ENCODE peak calls at places on chromosomes 12 and 14, in four cellular contexts. N is NCI-H345, E is NCI-H510A, M is dermis blood vessel endothelial cell. H is an unnamed sample.

GRCh38 chr14:81401420-81402122 is 1.4 kb upstream of the STON2 start:
- DNase-seq in N (no peak), E (no peak), M (no peak), H (no peak)

GRCh38 chr14:74867673-74868072 is 8.3 kb downstream of the PROX2 start:
- DNase-seq in N (no peak), E (no peak), M (peak; percentile 62), H (no peak)

GRCh38 chr12:52023182-52023975 is 16.6 kb downstream of the TAMALIN start:
- DNase-seq in N (peak; percentile 84), E (peak; percentile 36), M (peak; percentile 89), H (peak; percentile 70)

GRCh38 chr12:14629832-14630688 is 62.4 kb upstream of the PLBD1 start:
- DNase-seq in N (peak; percentile 81), E (peak; percentile 8), M (peak; percentile 83), H (peak; percentile 77)

GRCh38 chr12:108907861-108908302 is 28.0 kb downstream of the DAO start:
- DNase-seq in N (no peak), E (no peak), M (no peak), H (no peak)

GRCh38 chr14:99156814-99157213 is 115.2 kb downstream of the BCL11B start:
- DNase-seq in N (no peak), E (no peak), M (no peak), H (no peak)

GRCh38 chr12:110256780-110257431 is 24.1 kb upstream of the ATP2A2 start:
- DNase-seq in N (no peak), E (no peak), M (no peak), H (no peak)

GRCh38 chr12:42763682-42764081 is 174.1 kb upstream of the PRICKLE1 start:
- DNase-seq in N (no peak), E (no peak), M (no peak), H (no peak)

GRCh38 chr14:64556526-64556925 is 6.8 kb downstream of the PPP1R36 start:
- DNase-seq in N (no peak), E (no peak), M (no peak), H (no peak)

GRCh38 chr12:63066782-63067181 is 84.2 kb downstream of the AVPR1A start:
- DNase-seq in N (no peak), E (no peak), M (no peak), H (no peak)

GRCh38 chr12:1808798-1809480 is 11.4 kb upstream of the LRTM2 start:
- DNase-seq in N (no peak), E (no peak), M (no peak), H (no peak)

GRCh38 chr12:97276198-97276580 is 186.4 kb upstream of the RMST start:
- DNase-seq in N (no peak), E (no peak), M (no peak), H (no peak)

GRCh38 chr12:51374346-51374745 is 16.9 kb downstream of the GALNT6 start:
- DNase-seq in N (no peak), E (no peak), M (peak; percentile 56), H (no peak)

GRCh38 chr14:78310263-78310662 is 140.1 kb downstream of the NRXN3 start:
- DNase-seq in N (peak; percentile 67), E (no peak), M (no peak), H (no peak)

GRCh38 chr12:990308-990648 is 745 bp upstream of the ERC1 start:
- DNase-seq in N (peak; percentile 45), E (peak; percentile 30), M (peak; percentile 71), H (peak; percentile 61)

GRCh38 chr12:71591601-71592000 is 72.0 kb downstream of the ZFC3H1 start:
- DNase-seq in N (no peak), E (no peak), M (no peak), H (no peak)

GRCh38 chr14:87000071-87000470 is 992.9 kb downstream of the GALC start:
- DNase-seq in N (no peak), E (no peak), M (no peak), H (no peak)

GRCh38 chr12:61821381-61821780 is 438.8 kb upstream of the USP15 start:
- DNase-seq in N (no peak), E (no peak), M (no peak), H (no peak)

GRCh38 chr12:117444781-117445180 is 83.4 kb upstream of the NOS1 start:
- DNase-seq in N (no peak), E (no peak), M (no peak), H (no peak)

GRCh38 chr12:51218607-51219161 is 822 bp upstream of the POU6F1 start:
- DNase-seq in N (no peak), E (peak; percentile 16), M (peak; percentile 53), H (no peak)

GRCh38 chr14:24353551-24354529 is 14.0 kb upstream of the RIPK3 start:
- DNase-seq in N (no peak), E (no peak), M (no peak), H (no peak)

GRCh38 chr12:64678835-64679234 is 68.5 kb downstream of the RASSF3 start:
- DNase-seq in N (no peak), E (no peak), M (no peak), H (no peak)

GRCh38 chr14:89965839-89966238 is 10.1 kb downstream of the TDP1 start:
- DNase-seq in N (no peak), E (no peak), M (no peak), H (no peak)

GRCh38 chr12:117045175-117045997 is 53.8 kb downstream of the TESC start:
- DNase-seq in N (peak; percentile 12), E (no peak), M (no peak), H (peak; percentile 77)

GRCh38 chr12:119835068-119835467 is 42.1 kb downstream of the CIT start:
- DNase-seq in N (no peak), E (no peak), M (peak; percentile 6), H (no peak)